ENCODE peak calls at places on chromosomes 5 and 9, in five cellular contexts. A is HepG2, G is K562, V is SK-N-SH, E is GM12878. R is an unnamed sample.

GRCh38 chr9:88949425-88949824 is 41.8 kb upstream of the S1PR3 start:
- DNase-seq in V (no peak), G (peak), A (no peak), E (no peak), R (no peak)

GRCh38 chr9:31355965-31356364 is 1028.5 kb upstream of the ACO1 start:
- DNase-seq in G (no peak), E (no peak), V (no peak), A (no peak), R (no peak)

GRCh38 chr5:43711496-43711895 is 108.5 kb downstream of the NNT start:
- DNase-seq in E (no peak), A (peak), G (no peak), V (no peak), R (no peak)

GRCh38 chr5:35990941-35991592 is at the start of gene UGT3A1:
- DNase-seq in G (no peak), A (no peak), V (no peak), E (no peak), R (no peak)

GRCh38 chr5:123476696-123477095 is 35.3 kb upstream of the CSNK1G3 start:
- DNase-seq in E (no peak), V (no peak), G (no peak), A (no peak), R (no peak)

GRCh38 chr9:105070176-105070575 is 142.2 kb upstream of the ABCA1 start:
- DNase-seq in E (no peak), A (no peak), V (no peak), G (no peak), R (no peak)

GRCh38 chr5:88792144-88792840 is 90.7 kb downstream of the MEF2C start:
- DNase-seq in V (no peak), A (no peak), G (no peak), E (no peak), R (no peak)

GRCh38 chr5:163373401-163374066 is 63.9 kb upstream of the CCNG1 start:
- DNase-seq in A (no peak), E (no peak), V (no peak), G (no peak), R (no peak)

GRCh38 chr9:130908129-130908877 is 11.7 kb upstream of the QRFP start:
- DNase-seq in E (no peak), G (peak), V (peak), A (peak), R (no peak)

GRCh38 chr9:128254855-128255759 is 20.7 kb downstream of the GOLGA2 start:
- DNase-seq in V (peak), G (peak), E (no peak), A (peak), R (peak)

GRCh38 chr5:33324667-33325307 is 116.0 kb upstream of the TARS1 start:
- DNase-seq in V (no peak), A (no peak), E (no peak), G (no peak), R (no peak)

GRCh38 chr5:41115281-41115680 is 44.1 kb upstream of the MROH2B start:
- DNase-seq in G (no peak), V (no peak), E (no peak), A (no peak), R (no peak)

GRCh38 chr5:155010881-155011280 is 2.7 kb upstream of the KIF4B start:
- DNase-seq in V (no peak), G (no peak), A (no peak), E (no peak), R (no peak)

GRCh38 chr5:97629281-97629680 is 446.2 kb upstream of the RIOK2 start:
- DNase-seq in V (no peak), A (no peak), G (no peak), E (no peak), R (no peak)

GRCh38 chr9:130264414-130265350 is 878 bp upstream of the HMCN2 start:
- DNase-seq in A (no peak), V (peak), G (no peak), E (no peak), R (no peak)

GRCh38 chr9:120783611-120784047 is 9.6 kb downstream of the FBXW2 start:
- DNase-seq in V (no peak), G (no peak), E (no peak), A (peak), R (no peak)

GRCh38 chr5:95858023-95858461 is 35.5 kb upstream of the GLRX start:
- DNase-seq in E (no peak), V (no peak), A (peak), G (no peak), R (no peak)

GRCh38 chr5:14671414-14671813 is 6.9 kb downstream of the OTULIN start:
- DNase-seq in G (no peak), A (no peak), V (no peak), E (no peak), R (no peak)

GRCh38 chr5:116605310-116606070 is 30.9 kb upstream of the SEMA6A start:
- DNase-seq in G (no peak), A (no peak), E (no peak), V (no peak), R (no peak)

GRCh38 chr5:64221911-64222310 is 56.3 kb downstream of the RNF180 start:
- DNase-seq in E (no peak), V (no peak), A (no peak), G (no peak), R (no peak)

GRCh38 chr5:108398964-108399363 is 17.1 kb upstream of the FBXL17 start:
- DNase-seq in G (no peak), E (no peak), V (no peak), A (no peak), R (no peak)

GRCh38 chr5:149829954-149830353 is 99.8 kb downstream of the PPARGC1B start:
- DNase-seq in V (peak), E (no peak), G (no peak), A (no peak), R (no peak)

GRCh38 chr9:2461886-2462285 is 159.7 kb upstream of the VLDLR start:
- DNase-seq in G (no peak), E (no peak), A (no peak), V (no peak), R (no peak)

GRCh38 chr5:91027316-91027937 is 355.7 kb downstream of the ARRDC3 start:
- DNase-seq in E (no peak), V (no peak), A (peak), G (no peak), R (no peak)

GRCh38 chr9:137421838-137422667 is 909 bp downstream of the EXD3 start:
- DNase-seq in V (no peak), G (no peak), E (no peak), A (no peak), R (no peak)

GRCh38 chr9:128819716-128820664 is 1.7 kb downstream of the ENDOG start:
- DNase-seq in V (peak), E (no peak), A (no peak), G (peak), R (no peak)

GRCh38 chr9:8732367-8733075 is 932.9 kb upstream of the DMAC1 start:
- DNase-seq in V (no peak), A (no peak), G (no peak), E (no peak), R (no peak)

GRCh38 chr5:79109527-79110492 is 1.8 kb upstream of the BHMT start:
- DNase-seq in A (peak), E (no peak), V (no peak), G (peak), R (peak)

GRCh38 chr9:91378695-91379127 is 17.0 kb upstream of the AUH start:
- DNase-seq in G (no peak), A (no peak), E (no peak), V (no peak), R (no peak)

GRCh38 chr5:52693279-52693678 is 94.4 kb upstream of the ITGA1 start:
- DNase-seq in A (peak), E (no peak), V (peak), G (no peak), R (peak)

GRCh38 chr5:60248900-60249299 is 355.4 kb upstream of the PDE4D start:
- DNase-seq in A (no peak), E (peak), G (no peak), V (no peak), R (no peak)

GRCh38 chr9:22528485-22528884 is 81.9 kb downstream of the DMRTA1 start:
- DNase-seq in E (no peak), G (no peak), A (no peak), V (no peak), R (no peak)

GRCh38 chr5:171755354-171755821 is 30.2 kb upstream of the SMIM23 start:
- DNase-seq in E (no peak), V (no peak), A (peak), G (no peak), R (no peak)

GRCh38 chr5:113776832-113777525 is 263.5 kb downstream of the YTHDC2 start:
- DNase-seq in A (peak), G (no peak), V (no peak), E (no peak), R (no peak)

GRCh38 chr5:83974151-83974822 is 253.6 kb upstream of the HAPLN1 start:
- DNase-seq in A (no peak), E (no peak), V (no peak), G (no peak), R (no peak)

GRCh38 chr5:149238540-149238939 is 33.1 kb upstream of the AFAP1L1 start:
- DNase-seq in V (no peak), E (no peak), A (no peak), G (peak), R (no peak)

GRCh38 chr9:31588010-31588409 is 796.4 kb upstream of the ACO1 start:
- DNase-seq in E (no peak), G (no peak), V (no peak), A (no peak), R (no peak)

GRCh38 chr5:180784497-180785097 is 18.0 kb downstream of the MGAT1 start:
- DNase-seq in V (peak), G (peak), E (no peak), A (peak), R (peak)

GRCh38 chr5:74865293-74865798 is 841 bp downstream of the FAM169A start:
- DNase-seq in V (peak), E (no peak), A (no peak), G (no peak), R (peak)
- TF ChIP-seq FOXM1 in V (no peak), E (no peak), A (no peak), G (no peak), R (no peak)

GRCh38 chr5:5615569-5615968 is 193.1 kb downstream of the ICE1 start:
- DNase-seq in G (no peak), E (no peak), A (no peak), V (peak), R (no peak)
- TF ChIP-seq FOXM1 in G (no peak), E (no peak), A (no peak), V (no peak), R (no peak)

DNA sequence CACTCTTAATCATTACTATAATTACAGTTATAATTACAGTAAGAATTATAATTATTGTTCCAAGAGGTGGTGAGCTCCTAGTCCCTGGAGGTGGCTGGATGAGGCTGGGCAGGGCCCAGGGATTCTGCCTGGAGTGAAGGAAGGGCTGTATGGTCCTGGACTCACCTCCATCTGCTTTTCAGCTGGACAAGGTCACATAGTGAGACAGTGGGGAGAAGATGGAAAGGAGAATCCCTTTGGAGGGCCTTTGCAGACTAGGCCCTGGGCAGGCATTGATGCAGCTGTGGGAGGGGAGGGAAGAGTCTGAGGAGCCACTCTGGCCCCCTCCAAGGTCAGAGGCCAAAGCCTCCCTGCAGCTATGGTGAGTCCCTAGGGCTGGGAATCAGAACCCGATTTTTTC is 125.4 kb downstream of the RGS3 start:
- DNase-seq in A (no peak), V (no peak), E (no peak), G (no peak), R (no peak)
- TF ChIP-seq FOXM1 in A (no peak), V (no peak), E (no peak), G (no peak), R (no peak)

GRCh38 chr5:146103594-146103993 is 1.8 kb downstream of the PLAC8L1 start:
- DNase-seq in E (no peak), A (no peak), V (no peak), G (no peak), R (no peak)

GRCh38 chr5:146105477-146105876 is at the start of gene PLAC8L1:
- DNase-seq in V (no peak), A (no peak), E (no peak), G (no peak), R (no peak)

GRCh38 chr5:146098047-146098446 is 7.3 kb downstream of the PLAC8L1 start:
- DNase-seq in V (no peak), G (no peak), E (no peak), A (no peak), R (no peak)

GRCh38 chr5:146101646-146102045 is 3.7 kb downstream of the PLAC8L1 start:
- DNase-seq in G (no peak), E (no peak), V (no peak), A (no peak), R (no peak)
- TF ChIP-seq FOXM1 in G (no peak), E (no peak), V (no peak), A (no peak), R (no peak)

GRCh38 chr5:132423443-132423898 is 54.0 kb downstream of the SLC22A5 start:
- DNase-seq in V (no peak), A (no peak), E (no peak), G (no peak), R (no peak)

GRCh38 chr5:132424167-132424935 is 54.8 kb downstream of the SLC22A5 start:
- DNase-seq in A (no peak), G (no peak), V (no peak), E (no peak), R (no peak)

GRCh38 chr5:132425975-132426524 is 56.5 kb downstream of the SLC22A5 start:
- DNase-seq in V (no peak), A (no peak), E (no peak), G (no peak), R (no peak)

GRCh38 chr5:132426525-132427138 is 57.1 kb downstream of the SLC22A5 start:
- DNase-seq in A (peak), G (peak), E (no peak), V (peak), R (no peak)

GRCh38 chr5:132425009-132425937 is 55.8 kb downstream of the SLC22A5 start:
- DNase-seq in E (peak), A (no peak), V (no peak), G (peak), R (no peak)
- TF ChIP-seq FOXM1 in E (no peak), A (no peak), V (no peak), G (no peak), R (no peak)

GRCh38 chr9:69674741-69675438 is 2.7 kb upstream of the APBA1 start:
- DNase-seq in E (no peak), A (no peak), G (no peak), V (no peak), R (no peak)

GRCh38 chr9:69674112-69674511 is 1.9 kb upstream of the APBA1 start:
- DNase-seq in G (no peak), A (no peak), V (no peak), E (no peak), R (peak)

GRCh38 chr9:69671291-69671903 is 774 bp downstream of the APBA1 start:
- DNase-seq in E (no peak), G (no peak), V (no peak), A (no peak), R (no peak)

GRCh38 chr9:69671904-69672827 is at the start of gene APBA1:
- DNase-seq in G (peak), E (no peak), V (peak), A (no peak), R (peak)

DNA sequence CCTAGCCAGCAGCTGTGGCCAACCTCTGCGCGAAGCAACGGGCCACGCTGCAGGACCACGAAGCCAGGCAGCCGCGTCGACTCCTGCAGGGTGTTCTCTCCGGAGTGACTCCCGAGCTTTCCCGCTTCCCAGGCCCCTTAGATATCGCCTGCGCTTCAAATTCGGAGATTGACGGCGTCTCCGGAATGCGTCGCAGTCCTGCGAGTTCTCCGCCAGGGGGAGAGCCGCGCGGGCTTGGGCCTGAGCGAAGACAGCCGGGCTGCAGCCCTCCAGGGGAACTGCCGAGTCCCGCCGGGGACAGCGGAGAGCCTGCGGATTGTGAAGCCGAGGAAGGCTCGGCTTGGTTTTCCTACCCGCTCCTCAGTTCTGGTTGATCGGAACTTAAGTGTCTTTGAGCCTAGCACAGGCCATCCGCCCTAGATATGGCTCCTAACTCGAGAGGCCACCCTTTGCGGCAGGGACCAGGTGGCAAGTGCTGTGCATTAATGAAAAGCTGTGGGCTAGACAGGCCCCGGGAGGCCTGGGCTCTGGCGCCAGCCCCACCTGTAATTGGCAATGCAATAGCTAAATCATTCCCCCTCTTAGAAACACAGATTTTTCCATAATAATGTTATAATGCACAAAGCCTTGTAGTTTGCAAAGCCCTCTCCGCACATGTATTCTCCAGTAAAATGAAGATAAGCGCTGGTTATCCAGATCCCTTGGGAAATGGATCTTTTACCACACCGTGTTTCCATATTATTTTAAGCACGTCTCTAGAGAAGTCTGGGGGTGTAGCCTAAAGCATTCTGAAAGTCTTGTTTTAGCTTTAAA is 863 bp upstream of the APBA1 start:
- DNase-seq in G (peak), V (peak), A (peak), E (peak), R (peak)
- TF ChIP-seq FOXM1 in G (no peak), V (no peak), A (no peak), E (no peak), R (no peak)